ENCODE peak calls at places on chromosomes 16 and 17, in four cellular contexts. R, I, A and D are unnamed samples.

GRCh38 chr17:2631211-2631610 is 37.8 kb downstream of the PAFAH1B1 start:
- DNase-seq in R (no peak), I (no peak), A (no peak), D (no peak)

GRCh38 chr17:61947367-61948078 is 19.7 kb upstream of the INTS2 start:
- DNase-seq in R (no peak), I (no peak), A (no peak), D (no peak)

GRCh38 chr16:81547194-81547918 is 102.7 kb downstream of the CMIP start:
- DNase-seq in R (no peak), I (no peak), A (no peak), D (no peak)

GRCh38 chr17:36755586-36755985 is 154.2 kb downstream of the MRM1 start:
- DNase-seq in R (no peak), I (no peak), A (peak), D (peak)

GRCh38 chr17:80008848-80009247 is 26.8 kb downstream of the TBC1D16 start:
- DNase-seq in R (no peak), I (no peak), A (no peak), D (no peak)

GRCh38 chr16:1863681-1864460 is 8.1 kb downstream of the MEIOB start:
- DNase-seq in R (no peak), I (no peak), A (no peak), D (no peak)

GRCh38 chr17:49315551-49315951 is 46.5 kb downstream of the ZNF652 start:
- DNase-seq in R (peak), I (peak), A (peak), D (peak)

GRCh38 chr16:79004281-79004680 is 596.3 kb downstream of the MAF start:
- DNase-seq in R (no peak), I (no peak), A (no peak), D (no peak)

GRCh38 chr17:14373587-14374259 is 72.8 kb downstream of the HS3ST3B1 start:
- DNase-seq in R (no peak), I (no peak), A (no peak), D (no peak)

GRCh38 chr16:79090966-79091365 is 509.6 kb downstream of the MAF start:
- DNase-seq in R (no peak), I (no peak), A (no peak), D (no peak)

GRCh38 chr17:48002208-48002919 is 31.5 kb downstream of the CDK5RAP3 start:
- DNase-seq in R (no peak), I (peak), A (no peak), D (no peak)

GRCh38 chr16:760498-761343 is at the start of gene MSLN:
- DNase-seq in R (no peak), I (no peak), A (no peak), D (no peak)

GRCh38 chr17:2712300-2713043 is 908 bp upstream of the CLUH start:
- DNase-seq in R (no peak), I (no peak), A (peak), D (no peak)

GRCh38 chr17:15981646-15982580 is 17.6 kb downstream of the ZSWIM7 start:
- DNase-seq in R (no peak), I (no peak), A (no peak), D (no peak)

GRCh38 chr17:75753514-75754377 is 11.2 kb downstream of the GALK1 start:
- DNase-seq in R (peak), I (peak), A (peak), D (peak)

GRCh38 chr16:66266436-66267286 is 99.8 kb upstream of the CDH5 start:
- DNase-seq in R (peak), I (no peak), A (no peak), D (no peak)

GRCh38 chr16:22198547-22199293 is 7.4 kb upstream of the EEF2K start:
- DNase-seq in R (no peak), I (no peak), A (peak), D (no peak)